ENCODE peak calls at places on chromosomes 3 and 15, in ten cellular contexts. A, Z, W, V, S, Y, O, Q, I and N are unnamed samples.
A peak's percentile ranks its signal among the peaks of the same experiment; 100 is the strongest.

GRCh38 chr3:24135280-24135679 is 190.2 kb downstream of the NR1D2 start:
- DNase-seq in A (no peak), Z (no peak), W (no peak), V (no peak), S (no peak), Y (no peak), O (no peak), Q (no peak), I (peak; percentile 40), N (no peak)

GRCh38 chr3:162729686-162730085 is 1233.1 kb downstream of the OTOL1 start:
- DNase-seq in A (no peak), Z (no peak), W (peak; percentile 30), V (no peak), S (no peak), Y (no peak), O (no peak), Q (no peak), I (no peak), N (no peak)

GRCh38 chr3:156382458-156383346 is 172.2 kb downstream of the SSR3 start:
- DNase-seq in A (peak; percentile 3), Z (peak; percentile 31), W (peak; percentile 57), V (peak; percentile 63), S (no peak), Y (peak; percentile 16), O (peak; percentile 61), Q (no peak), I (peak; percentile 51), N (no peak)

GRCh38 chr3:17329932-17330331 is 412.5 kb downstream of the TBC1D5 start:
- DNase-seq in A (no peak), Z (no peak), W (no peak), V (no peak), S (no peak), Y (no peak), O (no peak), Q (no peak), I (no peak), N (no peak)

GRCh38 chr15:39213385-39213840 is 367.5 kb upstream of the THBS1 start:
- DNase-seq in A (no peak), Z (no peak), W (peak; percentile 95), V (no peak), S (no peak), Y (peak; percentile 76), O (no peak), Q (no peak), I (peak; percentile 96), N (no peak)

GRCh38 chr3:125166581-125166980 is 46.0 kb downstream of the SLC12A8 start:
- DNase-seq in A (no peak), Z (no peak), W (peak; percentile 31), V (no peak), S (no peak), Y (no peak), O (no peak), Q (no peak), I (no peak), N (no peak)

GRCh38 chr3:170414202-170414663 is 4.4 kb upstream of the CLDN11 start:
- DNase-seq in A (peak; percentile 79), Z (peak; percentile 19), W (peak; percentile 93), V (peak; percentile 83), S (peak; percentile 49), Y (peak; percentile 46), O (peak; percentile 62), Q (no peak), I (peak; percentile 91), N (no peak)

GRCh38 chr3:43769471-43770425 is 79.0 kb downstream of the ABHD5 start:
- DNase-seq in A (peak; percentile 51), Z (peak; percentile 86), W (peak; percentile 97), V (peak; percentile 70), S (peak; percentile 98), Y (peak; percentile 95), O (peak; percentile 93), Q (peak; percentile 63), I (peak; percentile 97), N (peak; percentile 26)

GRCh38 chr3:35857004-35857403 is 217.7 kb downstream of the ARPP21 start:
- DNase-seq in A (no peak), Z (no peak), W (no peak), V (peak; percentile 60), S (no peak), Y (no peak), O (no peak), Q (no peak), I (no peak), N (no peak)

GRCh38 chr3:99751649-99752048 is 66.0 kb upstream of the CMSS1 start:
- DNase-seq in A (no peak), Z (no peak), W (peak; percentile 84), V (no peak), S (no peak), Y (no peak), O (no peak), Q (no peak), I (peak; percentile 81), N (no peak)

GRCh38 chr3:76933245-76933644 is 106.7 kb upstream of the ROBO2 start:
- DNase-seq in A (no peak), Z (no peak), W (no peak), V (no peak), S (no peak), Y (no peak), O (no peak), Q (no peak), I (no peak), N (no peak)

GRCh38 chr3:27279153-27279552 is 90.0 kb downstream of the NEK10 start:
- DNase-seq in A (no peak), Z (no peak), W (peak; percentile 20), V (peak; percentile 9), S (no peak), Y (no peak), O (no peak), Q (no peak), I (peak; percentile 45), N (no peak)

GRCh38 chr3:30294241-30294667 is 312.1 kb upstream of the TGFBR2 start:
- DNase-seq in A (no peak), Z (no peak), W (no peak), V (no peak), S (no peak), Y (no peak), O (no peak), Q (no peak), I (peak; percentile 73), N (no peak)

GRCh38 chr3:39249453-39250115 is 30.3 kb downstream of the CX3CR1 start:
- DNase-seq in A (no peak), Z (no peak), W (no peak), V (no peak), S (no peak), Y (no peak), O (no peak), Q (no peak), I (no peak), N (no peak)

GRCh38 chr3:58657571-58658141 is 8.9 kb downstream of the FAM3D start:
- DNase-seq in A (no peak), Z (no peak), W (no peak), V (no peak), S (no peak), Y (peak; percentile 44), O (no peak), Q (no peak), I (no peak), N (no peak)

GRCh38 chr15:69522361-69522760 is 69.7 kb downstream of the RPLP1 start:
- DNase-seq in A (no peak), Z (no peak), W (no peak), V (no peak), S (no peak), Y (no peak), O (no peak), Q (no peak), I (no peak), N (no peak)

GRCh38 chr3:159818399-159818798 is 170.2 kb upstream of the IL12A start:
- DNase-seq in A (no peak), Z (no peak), W (no peak), V (no peak), S (no peak), Y (no peak), O (peak; percentile 81), Q (no peak), I (no peak), N (no peak)

GRCh38 chr15:94838281-94838680 is 606.9 kb downstream of the MCTP2 start:
- DNase-seq in A (no peak), Z (no peak), W (no peak), V (no peak), S (no peak), Y (no peak), O (no peak), Q (no peak), I (no peak), N (no peak)

GRCh38 chr3:149494022-149494758 is 19.7 kb downstream of the TM4SF4 start:
- DNase-seq in A (peak; percentile 73), Z (peak; percentile 59), W (peak; percentile 73), V (peak; percentile 72), S (peak; percentile 16), Y (peak; percentile 59), O (peak; percentile 75), Q (no peak), I (peak; percentile 86), N (no peak)

GRCh38 chr15:78904599-78905358 is 32.1 kb downstream of the MORF4L1 start:
- DNase-seq in A (no peak), Z (no peak), W (no peak), V (no peak), S (no peak), Y (no peak), O (no peak), Q (no peak), I (no peak), N (no peak)

GRCh38 chr15:58038426-58039106 is 26.9 kb downstream of the ALDH1A2 start:
- DNase-seq in A (no peak), Z (no peak), W (peak; percentile 80), V (no peak), S (peak; percentile 63), Y (peak; percentile 50), O (no peak), Q (no peak), I (peak; percentile 71), N (no peak)

GRCh38 chr15:71730277-71731144 is 79.8 kb upstream of the NR2E3 start:
- DNase-seq in A (peak; percentile 66), Z (peak; percentile 20), W (peak; percentile 76), V (peak; percentile 71), S (no peak), Y (peak; percentile 64), O (peak; percentile 56), Q (no peak), I (peak; percentile 84), N (peak; percentile 2)